ENCODE peak calls at places on chromosome 19, in ten cellular contexts. O, A, Y, M, X, D, P, R, B and K are unnamed samples.

GRCh38 chr19:29277107-29277506 is 64.2 kb upstream of the UQCRFS1 start:
- DNase-seq in O (peak; percentile 46), A (no peak), Y (peak; percentile 5), M (peak; percentile 8), X (no peak), D (no peak), P (no peak), R (no peak), B (peak; percentile 6), K (peak; percentile 8)

GRCh38 chr19:8397291-8397690 is 7.1 kb downstream of the RAB11B start:
- DNase-seq in O (no peak), A (no peak), Y (no peak), M (no peak), X (no peak), D (no peak), P (no peak), R (no peak), B (no peak), K (no peak)

GRCh38 chr19:37303591-37304171 is 67.2 kb upstream of the ZNF527 start:
- DNase-seq in O (peak; percentile 13), A (no peak), Y (no peak), M (no peak), X (no peak), D (no peak), P (no peak), R (no peak), B (no peak), K (no peak)

GRCh38 chr19:7117248-7117647 is 47.7 kb downstream of the ZNF557 start:
- DNase-seq in O (no peak), A (no peak), Y (no peak), M (no peak), X (no peak), D (no peak), P (no peak), R (no peak), B (no peak), K (no peak)

GRCh38 chr19:5470264-5470671 is 15.1 kb downstream of the ZNRF4 start:
- DNase-seq in O (no peak), A (no peak), Y (no peak), M (no peak), X (no peak), D (no peak), P (no peak), R (no peak), B (no peak), K (no peak)

GRCh38 chr19:33428627-33429013 is 55.1 kb downstream of the CEBPG start:
- DNase-seq in O (no peak), A (no peak), Y (no peak), M (no peak), X (peak; percentile 4), D (no peak), P (peak; percentile 1), R (no peak), B (no peak), K (no peak)

GRCh38 chr19:4580021-4580901 is 20.8 kb upstream of the SEMA6B start:
- DNase-seq in O (peak; percentile 78), A (no peak), Y (no peak), M (no peak), X (no peak), D (no peak), P (no peak), R (no peak), B (no peak), K (no peak)

GRCh38 chr19:24098359-24098758 is 11.4 kb downstream of the ZNF254 start:
- DNase-seq in O (no peak), A (no peak), Y (no peak), M (no peak), X (no peak), D (no peak), P (no peak), R (no peak), B (no peak), K (no peak)

GRCh38 chr19:7679017-7679720 is 1.5 kb upstream of the TRAPPC5 start:
- DNase-seq in O (no peak), A (no peak), Y (peak; percentile 52), M (no peak), X (no peak), D (no peak), P (no peak), R (no peak), B (no peak), K (no peak)

GRCh38 chr19:34471906-34472305 is 9.7 kb upstream of the WTIP start:
- DNase-seq in O (no peak), A (no peak), Y (no peak), M (no peak), X (no peak), D (no peak), P (no peak), R (no peak), B (no peak), K (no peak)
- TF ChIP-seq CTCF in O (no peak), A (no peak), Y (no peak), M (no peak), X (no peak), D (no peak), P (no peak), R (no peak), B (no peak), K (no peak)

DNA sequence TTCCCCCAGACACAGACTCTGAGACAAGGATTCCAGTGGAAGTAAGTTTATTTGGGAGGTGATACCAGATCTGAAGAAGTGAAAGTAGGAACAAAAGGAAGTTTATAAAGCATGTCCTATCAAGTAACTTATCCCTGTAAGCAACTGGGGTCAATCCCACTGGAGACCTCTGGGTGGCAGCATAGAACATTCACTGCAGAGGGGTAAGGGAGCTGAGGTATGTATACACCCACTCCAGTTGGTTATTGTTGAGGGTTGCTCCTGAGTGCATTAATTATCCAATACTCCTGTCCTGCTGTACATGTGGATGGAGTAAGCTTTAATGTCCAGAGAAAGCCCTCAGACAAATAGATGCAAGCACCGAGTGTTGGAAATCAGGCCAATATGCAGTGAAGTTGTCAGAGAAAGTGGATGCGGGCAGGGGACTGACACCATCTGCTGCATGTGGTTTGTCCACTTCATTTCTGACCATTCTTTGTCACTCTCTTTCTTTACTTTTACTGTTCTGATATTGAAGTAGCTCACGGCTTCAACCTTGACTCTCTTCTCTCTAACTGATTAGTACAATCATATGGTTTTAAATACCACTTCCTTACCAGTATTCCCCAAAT is 46.7 kb downstream of the NOTCH3 start:
- DNase-seq in O (peak; percentile 54), A (no peak), Y (no peak), M (peak; percentile 62), X (no peak), D (no peak), P (no peak), R (no peak), B (peak; percentile 59), K (no peak)
- TF ChIP-seq CTCF in O (peak; percentile 70), A (peak; percentile 28), Y (peak; percentile 47), M (peak; percentile 67), X (peak; percentile 56), D (peak; percentile 54), P (peak; percentile 43), R (no peak), B (peak; percentile 64), K (no peak)

DNA sequence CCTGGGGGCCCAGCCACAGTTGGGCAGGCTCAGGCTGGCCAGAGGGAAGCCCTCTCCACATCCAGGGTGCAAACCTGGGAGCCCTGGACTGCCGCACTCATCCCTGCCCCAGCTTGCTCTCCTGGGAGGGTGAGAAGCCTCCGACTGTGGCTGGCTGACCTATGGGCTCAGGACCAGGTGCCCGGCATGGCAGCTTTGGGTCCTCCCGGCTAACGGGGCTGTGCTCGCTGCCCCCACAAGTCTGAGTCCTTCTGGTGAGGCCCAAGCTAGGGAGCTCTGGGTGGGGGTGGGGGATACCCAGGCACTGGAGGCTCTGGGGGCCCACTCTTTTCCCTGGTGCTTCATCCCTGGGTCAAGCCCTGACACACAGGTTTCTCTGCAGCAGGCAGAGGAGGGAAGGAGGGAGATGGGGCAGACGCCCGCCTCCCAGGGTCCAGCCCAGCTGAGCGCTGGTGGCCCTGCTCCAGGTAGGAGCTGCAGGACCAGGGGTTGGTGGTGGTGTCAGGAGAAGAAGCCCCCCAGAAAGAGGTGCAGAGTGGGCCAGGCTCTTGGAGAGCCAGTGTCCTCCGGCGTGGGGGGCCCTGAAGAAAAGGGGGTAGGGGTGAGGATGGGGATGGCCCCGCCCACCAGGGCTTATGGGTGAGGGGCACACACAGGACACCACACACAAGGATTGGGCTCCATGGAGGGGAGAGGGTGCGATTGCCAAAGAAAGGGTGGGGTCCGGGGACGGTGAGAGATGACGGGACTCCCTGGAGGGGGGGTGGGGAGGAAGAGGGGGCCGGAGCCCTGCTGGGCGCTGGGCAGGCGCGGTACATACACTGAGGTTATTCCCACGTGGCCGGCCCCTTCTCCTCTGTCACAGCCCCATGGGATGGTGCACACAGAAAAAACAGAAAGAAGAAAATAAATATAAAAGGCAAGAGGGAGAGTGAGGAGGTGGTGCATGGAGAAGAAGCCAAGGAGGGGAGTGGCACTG is 59.9 kb downstream of the IER2 start:
- DNase-seq in O (no peak), A (no peak), Y (no peak), M (no peak), X (no peak), D (no peak), P (no peak), R (no peak), B (no peak), K (no peak)
- TF ChIP-seq CTCF in O (no peak), A (no peak), Y (no peak), M (no peak), X (no peak), D (no peak), P (no peak), R (no peak), B (no peak), K (no peak)

GRCh38 chr19:39335168-39335567 is 675 bp downstream of the GMFG start:
- DNase-seq in O (no peak), A (no peak), Y (no peak), M (no peak), X (no peak), D (no peak), P (no peak), R (no peak), B (no peak), K (no peak)

GRCh38 chr19:39333507-39333906 is 2.3 kb downstream of the GMFG start:
- DNase-seq in O (no peak), A (no peak), Y (no peak), M (no peak), X (no peak), D (no peak), P (no peak), R (no peak), B (no peak), K (no peak)

GRCh38 chr19:39334444-39334976 is 1.3 kb downstream of the GMFG start:
- DNase-seq in O (no peak), A (no peak), Y (no peak), M (no peak), X (no peak), D (no peak), P (no peak), R (no peak), B (no peak), K (no peak)

GRCh38 chr19:39329948-39330347 is 5.9 kb downstream of the GMFG start:
- DNase-seq in O (no peak), A (no peak), Y (no peak), M (no peak), X (no peak), D (no peak), P (no peak), R (no peak), B (no peak), K (no peak)

DNA sequence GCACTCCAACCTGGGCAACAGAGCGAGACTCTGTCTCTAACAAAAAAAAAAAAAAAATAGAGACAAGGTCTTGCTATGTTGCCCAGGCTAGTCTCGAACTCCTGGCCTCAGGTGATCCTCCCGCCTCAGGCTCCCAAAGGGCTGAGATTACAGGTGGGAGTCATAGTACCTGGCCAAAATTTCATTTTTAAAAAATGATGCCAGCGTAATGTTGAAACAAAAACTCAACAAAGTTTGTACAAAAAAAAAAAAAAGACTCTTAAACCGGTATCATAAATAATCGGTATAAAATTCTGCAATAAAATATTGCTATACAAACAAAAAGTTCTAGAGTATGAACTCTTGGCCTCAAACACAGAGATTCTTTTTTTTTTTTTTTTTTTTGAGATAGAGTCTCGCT is 3.5 kb downstream of the GMFG start:
- DNase-seq in O (no peak), A (no peak), Y (no peak), M (no peak), X (no peak), D (no peak), P (no peak), R (no peak), B (no peak), K (no peak)
- TF ChIP-seq CTCF in O (no peak), A (no peak), Y (no peak), M (no peak), X (no peak), D (no peak), P (no peak), R (no peak), B (no peak), K (no peak)